ENCODE peak calls at places on chromosomes 16 and 17, in ten cellular contexts. E is skeletal muscle cell, G is fibroblast of lung, L is A549, Q is uterus, F is lower leg skin, O is lung, T is aorta, B is lower lobe of right lung, P is H1. Y is an unnamed sample.

GRCh38 chr17:60481604-60482003 is 44.4 kb downstream of the APPBP2 start:
- DNase-seq in E (no peak), T (no peak), Q (no peak), L (no peak), G (no peak), P (no peak), B (no peak), F (no peak), O (no peak), Y (no peak)

GRCh38 chr17:48484850-48485249 is 46.0 kb downstream of the HOXB1 start:
- DNase-seq in G (peak), P (no peak), Q (no peak), B (no peak), O (no peak), L (peak), E (no peak), T (no peak), F (no peak), Y (peak)

GRCh38 chr16:57284952-57285263 is 436 bp upstream of the PLLP start:
- DNase-seq in F (no peak), P (no peak), G (no peak), B (no peak), E (no peak), T (no peak), Q (no peak), L (no peak), O (no peak), Y (no peak)

GRCh38 chr17:48187867-48188608 is 80.5 kb downstream of the SNX11 start:
- DNase-seq in T (no peak), P (no peak), E (no peak), F (no peak), Q (no peak), B (no peak), G (no peak), O (no peak), L (no peak), Y (no peak)

GRCh38 chr16:52786105-52786504 is 239.2 kb upstream of the TOX3 start:
- DNase-seq in B (no peak), F (no peak), O (no peak), G (no peak), P (no peak), E (no peak), L (no peak), Q (no peak), T (no peak), Y (no peak)

GRCh38 chr17:28357901-28358197 is 522 bp upstream of the POLDIP2 start:
- DNase-seq in O (no peak), E (no peak), G (no peak), F (no peak), L (no peak), Q (no peak), T (no peak), P (no peak), B (no peak), Y (no peak)

GRCh38 chr16:14199624-14200023 is 128.5 kb downstream of the MRTFB start:
- DNase-seq in P (no peak), L (no peak), F (no peak), Q (no peak), T (no peak), B (no peak), E (no peak), G (peak), O (no peak), Y (no peak)

GRCh38 chr16:29811896-29812665 is at the start of gene PRRT2:
- DNase-seq in F (no peak), P (peak), T (peak), E (no peak), G (no peak), L (no peak), B (peak), O (no peak), Q (peak), Y (no peak)

GRCh38 chr16:48383877-48384304 is 1.3 kb downstream of the SIAH1 start:
- DNase-seq in P (no peak), O (no peak), T (no peak), E (no peak), G (no peak), L (peak), Q (no peak), F (no peak), B (no peak), Y (no peak)

GRCh38 chr16:71807905-71808592 is 585 bp downstream of the AP1G1 start:
- DNase-seq in B (no peak), G (peak), E (no peak), T (no peak), L (peak), P (no peak), F (peak), O (no peak), Q (peak), Y (peak)

GRCh38 chr16:72637306-72637705 is 410.6 kb downstream of the ZFHX3 start:
- DNase-seq in F (no peak), E (peak), L (peak), G (peak), P (no peak), O (no peak), Q (no peak), T (no peak), B (no peak), Y (no peak)

GRCh38 chr17:5877366-5877765 is 192.8 kb upstream of the WSCD1 start:
- DNase-seq in F (no peak), G (no peak), O (no peak), L (no peak), E (no peak), P (no peak), B (no peak), T (no peak), Q (no peak), Y (no peak)

GRCh38 chr17:80029235-80029974 is 6.3 kb downstream of the TBC1D16 start:
- DNase-seq in F (peak), O (peak), P (no peak), G (peak), T (peak), Q (peak), L (no peak), E (peak), B (peak), Y (no peak)

DNA sequence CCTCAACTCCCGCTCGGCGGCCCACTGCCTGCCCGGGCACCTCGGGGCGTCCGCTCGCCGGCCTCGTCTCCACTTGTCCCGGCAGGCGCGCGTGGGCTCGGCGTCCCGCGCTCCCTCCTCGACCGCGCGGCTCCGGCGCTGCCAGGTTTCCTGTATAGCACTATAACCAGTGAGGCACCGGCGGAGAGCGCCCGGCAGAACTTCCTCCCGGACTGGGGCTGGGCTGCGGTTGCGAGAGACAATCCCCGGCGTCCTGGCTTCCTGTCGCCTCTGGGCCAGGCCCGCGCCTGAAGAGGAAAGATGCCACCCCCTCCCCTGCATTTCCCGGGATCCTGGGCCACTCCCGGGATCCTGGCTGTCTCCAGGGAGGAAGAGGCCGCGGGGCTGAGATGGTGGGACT is 119.3 kb upstream of the SMURF2 start:
- DNase-seq in Q (peak), P (peak), G (no peak), F (peak), L (no peak), E (no peak), B (peak), T (peak), O (peak), Y (peak)
- H3K4me3 ChIP-seq in Q (peak), P (peak), G (no peak), F (no peak), L (peak), E (no peak), B (peak), T (no peak), O (peak), Y (peak)

GRCh38 chr16:89507219-89507833 is 877 bp upstream of the SPG7 start:
- DNase-seq in P (no peak), B (peak), G (peak), E (no peak), O (no peak), T (no peak), Q (no peak), L (no peak), F (no peak), Y (no peak)

GRCh38 chr16:89506113-89506504 is 2.1 kb upstream of the SPG7 start:
- DNase-seq in L (no peak), B (no peak), G (peak), F (no peak), Q (no peak), T (no peak), E (no peak), P (no peak), O (no peak), Y (no peak)

GRCh38 chr16:89505204-89506112 is 2.7 kb upstream of the SPG7 start:
- DNase-seq in O (peak), F (peak), T (peak), G (peak), Q (peak), P (no peak), L (peak), E (peak), B (peak), Y (peak)

GRCh38 chr16:89507834-89508590 is at the start of gene SPG7:
- DNase-seq in T (peak), Q (peak), O (peak), L (peak), G (peak), P (peak), B (peak), E (peak), F (peak), Y (no peak)

GRCh38 chr16:89506791-89507191 is 1.4 kb upstream of the SPG7 start:
- DNase-seq in F (no peak), L (no peak), T (no peak), Q (no peak), P (no peak), O (no peak), B (no peak), E (no peak), G (no peak), Y (no peak)
- H3K4me3 ChIP-seq in F (no peak), L (peak), T (no peak), Q (peak), P (peak), O (no peak), B (peak), E (peak), G (peak), Y (no peak)

DNA sequence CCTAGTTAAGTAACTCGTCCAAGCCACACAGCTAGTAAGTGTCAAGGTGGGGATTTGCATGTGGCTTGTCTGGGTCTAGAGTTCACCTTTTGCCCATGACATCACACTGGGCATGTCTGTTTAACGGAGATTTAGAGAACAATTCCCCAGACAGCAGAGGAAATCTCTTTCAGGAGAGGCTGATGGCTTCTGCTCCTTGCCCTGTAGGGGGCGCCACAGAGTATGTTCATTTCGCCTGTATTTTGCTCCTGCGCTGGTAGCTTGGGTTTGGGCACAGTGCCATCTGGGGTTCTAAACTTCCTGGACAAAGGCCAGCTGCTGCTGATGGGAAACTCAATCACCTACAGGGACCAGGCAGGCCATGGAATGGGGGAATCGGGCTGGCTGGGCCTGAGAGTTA is 20.4 kb downstream of the OTOA start:
- DNase-seq in G (no peak), F (no peak), Q (no peak), B (no peak), E (no peak), P (peak), L (peak), T (no peak), O (no peak), Y (no peak)
- H3K4me3 ChIP-seq in G (no peak), F (no peak), Q (no peak), B (no peak), E (no peak), P (no peak), L (no peak), T (no peak), O (no peak), Y (no peak)

DNA sequence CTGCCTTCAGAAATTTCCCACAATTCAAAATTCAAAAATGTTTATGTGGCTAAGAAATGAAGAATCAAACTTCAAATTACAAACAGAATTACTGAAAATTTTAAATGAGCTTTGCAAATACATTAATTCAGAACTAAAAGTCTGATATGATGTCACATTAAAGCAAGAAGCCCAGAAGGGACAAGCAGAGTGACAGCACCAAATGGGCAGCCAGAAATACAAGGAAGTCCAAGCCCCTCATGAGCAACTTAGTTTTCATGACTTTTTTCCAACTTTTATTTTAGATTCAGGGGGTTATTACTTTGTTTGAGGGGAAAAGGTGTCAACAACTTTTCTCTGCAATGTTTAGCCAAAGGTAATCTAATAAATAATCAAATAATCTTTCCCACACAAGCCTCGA is 21.5 kb downstream of the UBE2G1 start:
- DNase-seq in L (no peak), P (no peak), O (no peak), Q (no peak), T (no peak), G (no peak), F (no peak), E (no peak), B (no peak), Y (no peak)
- H3K4me3 ChIP-seq in L (no peak), P (no peak), O (no peak), Q (no peak), T (no peak), G (no peak), F (no peak), E (no peak), B (no peak), Y (no peak)

DNA sequence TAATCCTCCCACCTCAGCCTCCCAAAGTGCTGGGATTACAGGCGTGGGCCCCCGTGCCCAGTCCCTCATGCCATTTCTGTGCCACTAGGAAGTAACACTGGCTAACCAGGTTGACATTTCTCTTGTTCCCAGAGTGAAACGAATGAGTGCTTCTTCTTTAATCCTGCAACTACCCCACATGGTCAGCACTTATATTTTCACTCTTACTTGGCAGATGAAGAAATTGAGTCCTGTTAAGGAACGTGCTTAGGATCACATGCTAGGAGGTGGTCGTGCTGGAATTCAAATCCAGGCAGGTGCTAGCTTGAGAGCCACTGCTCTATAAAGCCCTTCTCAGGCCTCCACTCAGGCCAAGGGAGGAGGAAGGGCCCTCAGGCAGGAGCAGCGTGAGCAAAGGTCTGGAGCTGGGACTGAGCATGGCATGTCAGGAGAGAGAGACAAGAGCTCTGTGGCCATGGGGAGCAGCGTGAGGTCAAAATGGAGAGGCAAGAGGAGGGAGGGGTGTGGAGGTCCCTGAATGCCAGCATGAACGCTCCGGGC is 18.5 kb upstream of the RMI2 start:
- DNase-seq in T (no peak), E (no peak), Q (no peak), P (no peak), O (no peak), F (no peak), B (no peak), L (no peak), G (no peak), Y (no peak)
- H3K4me3 ChIP-seq in T (no peak), E (no peak), Q (no peak), P (no peak), O (no peak), F (no peak), B (no peak), L (no peak), G (no peak), Y (no peak)

GRCh38 chr16:87968541-87968940 is 17.3 kb downstream of the BANP start:
- DNase-seq in Q (no peak), B (no peak), E (peak), P (no peak), F (no peak), T (no peak), L (no peak), O (no peak), G (peak), Y (no peak)

GRCh38 chr16:87964049-87964448 is 12.8 kb downstream of the BANP start:
- DNase-seq in P (no peak), F (no peak), G (no peak), Q (no peak), B (no peak), E (peak), O (no peak), L (no peak), T (no peak), Y (no peak)

GRCh38 chr16:87965417-87965816 is 14.2 kb downstream of the BANP start:
- DNase-seq in Q (no peak), B (no peak), E (no peak), O (no peak), F (no peak), L (no peak), P (no peak), G (no peak), T (peak), Y (no peak)

GRCh38 chr16:87966685-87967185 is 15.5 kb downstream of the BANP start:
- DNase-seq in P (no peak), T (peak), B (peak), O (no peak), Q (no peak), G (no peak), L (no peak), E (no peak), F (no peak), Y (peak)

DNA sequence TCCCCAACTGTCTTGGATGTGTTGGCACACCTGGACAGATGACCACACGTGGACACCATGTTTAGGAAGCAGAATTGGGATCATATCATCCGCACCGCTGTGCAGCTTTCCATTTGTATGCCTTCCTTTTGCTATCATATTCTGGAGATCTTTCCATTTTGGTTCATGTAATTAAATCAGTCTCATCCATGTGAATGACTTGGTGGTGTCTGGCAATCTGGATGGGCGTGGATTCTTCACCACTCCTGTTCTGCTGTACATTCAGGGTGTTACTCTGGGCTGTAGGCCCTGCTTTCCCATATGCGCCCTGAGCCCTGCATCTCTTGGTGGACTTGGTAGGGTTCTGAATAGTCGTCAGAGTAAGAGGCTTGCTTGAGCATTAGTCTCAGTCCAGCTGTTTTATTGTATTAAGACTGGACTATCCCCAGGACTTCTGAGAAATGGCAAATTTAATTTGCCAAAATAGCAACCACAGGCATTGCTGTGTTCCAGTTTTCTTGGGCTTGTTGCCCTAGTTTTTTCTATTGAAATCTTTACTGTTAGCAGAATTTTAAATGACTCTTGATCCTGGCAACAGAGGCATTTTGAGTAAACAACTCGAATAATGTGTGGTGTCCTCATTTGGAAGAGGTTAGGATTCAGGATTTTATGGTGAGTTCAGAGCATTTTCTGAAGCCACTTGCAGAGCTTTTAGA is 14.9 kb downstream of the BANP start:
- DNase-seq in Q (no peak), G (peak), E (no peak), O (no peak), P (no peak), B (no peak), F (no peak), T (peak), L (no peak), Y (no peak)
- H3K4me3 ChIP-seq in Q (no peak), G (no peak), E (no peak), O (no peak), P (no peak), B (no peak), F (no peak), T (no peak), L (no peak), Y (no peak)

GRCh38 chr16:50268352-50268751 is 2.0 kb downstream of the ADCY7 start:
- DNase-seq in T (peak), G (no peak), O (no peak), F (no peak), Q (no peak), B (no peak), L (no peak), P (no peak), E (no peak), Y (no peak)

GRCh38 chr16:50266337-50267091 is at the start of gene ADCY7:
- DNase-seq in O (peak), T (peak), B (peak), P (no peak), Q (no peak), G (peak), E (peak), L (no peak), F (no peak), Y (peak)

GRCh38 chr16:50267151-50267631 is 840 bp downstream of the ADCY7 start:
- DNase-seq in T (peak), L (no peak), P (no peak), B (peak), Q (no peak), O (no peak), E (no peak), G (no peak), F (no peak), Y (no peak)

GRCh38 chr16:50269061-50269705 is 2.8 kb downstream of the ADCY7 start:
- DNase-seq in P (no peak), T (peak), B (no peak), F (no peak), G (no peak), L (no peak), Q (no peak), E (no peak), O (no peak), Y (no peak)

GRCh38 chr16:50267651-50268050 is 1.3 kb downstream of the ADCY7 start:
- DNase-seq in L (no peak), G (no peak), T (peak), P (no peak), B (peak), Q (no peak), F (no peak), O (no peak), E (no peak), Y (peak)
- H3K4me3 ChIP-seq in L (no peak), G (no peak), T (no peak), P (no peak), B (peak), Q (no peak), F (no peak), O (no peak), E (no peak), Y (peak)

Y was measured in HL-60.